ENCODE peak calls at places on chromosomes 7 and 10, in five cellular contexts. One of them, this sample, is unnamed.

GRCh38 chr10:77641788-77642397 is 4.3 kb upstream of the KCNMA1 start:
- DNase-seq in transverse colon: peak; percentile 64
- DNase-seq in vagina: no peak
- DNase-seq in spleen: no peak
- DNase-seq in ovary: no peak
- DNase-seq in this sample: peak; percentile 76

GRCh38 chr10:110353244-110354119 is 48.8 kb upstream of the SMNDC1 start:
- DNase-seq in transverse colon: peak; percentile 28
- DNase-seq in vagina: no peak
- DNase-seq in spleen: no peak
- DNase-seq in ovary: no peak
- DNase-seq in this sample: no peak

GRCh38 chr7:111090834-111091233 is at the start of gene LRRN3:
- DNase-seq in transverse colon: no peak
- DNase-seq in vagina: no peak
- DNase-seq in spleen: no peak
- DNase-seq in ovary: no peak
- DNase-seq in this sample: no peak

GRCh38 chr10:104333728-104334373 is 4.4 kb downstream of the ITPRIP start:
- DNase-seq in transverse colon: no peak
- DNase-seq in vagina: peak; percentile 84
- DNase-seq in spleen: peak; percentile 63
- DNase-seq in ovary: no peak
- DNase-seq in this sample: no peak

GRCh38 chr7:5594616-5595544 is 171.2 kb upstream of the TNRC18 start:
- DNase-seq in transverse colon: no peak
- DNase-seq in vagina: no peak
- DNase-seq in spleen: no peak
- DNase-seq in ovary: peak; percentile 75
- DNase-seq in this sample: peak; percentile 56

GRCh38 chr10:29329420-29329819 is 40.5 kb downstream of the LYZL1 start:
- DNase-seq in transverse colon: no peak
- DNase-seq in vagina: no peak
- DNase-seq in spleen: no peak
- DNase-seq in ovary: no peak
- DNase-seq in this sample: no peak

GRCh38 chr7:18866359-18867036 is 250.9 kb downstream of the TWIST1 start:
- DNase-seq in transverse colon: peak; percentile 8
- DNase-seq in vagina: peak; percentile 94
- DNase-seq in spleen: no peak
- DNase-seq in ovary: no peak
- DNase-seq in this sample: no peak

GRCh38 chr10:131155218-131155902 is 156.2 kb downstream of the TCERG1L start:
- DNase-seq in transverse colon: no peak
- DNase-seq in vagina: no peak
- DNase-seq in spleen: peak; percentile 41
- DNase-seq in ovary: peak; percentile 14
- DNase-seq in this sample: no peak

GRCh38 chr7:1637155-1637554 is 32.9 kb upstream of the ELFN1 start:
- DNase-seq in transverse colon: no peak
- DNase-seq in vagina: no peak
- DNase-seq in spleen: no peak
- DNase-seq in ovary: no peak
- DNase-seq in this sample: no peak

GRCh38 chr7:80699030-80699638 is 60.7 kb downstream of the CD36 start:
- DNase-seq in transverse colon: no peak
- DNase-seq in vagina: no peak
- DNase-seq in spleen: no peak
- DNase-seq in ovary: no peak
- DNase-seq in this sample: peak; percentile 78

GRCh38 chr10:775245-776075 is 86.0 kb upstream of the DIP2C start:
- DNase-seq in transverse colon: no peak
- DNase-seq in vagina: peak; percentile 76
- DNase-seq in spleen: no peak
- DNase-seq in ovary: no peak
- DNase-seq in this sample: no peak

GRCh38 chr10:101766306-101766705 is 9.6 kb downstream of the FGF8 start:
- DNase-seq in transverse colon: no peak
- DNase-seq in vagina: no peak
- DNase-seq in spleen: peak; percentile 41
- DNase-seq in ovary: no peak
- DNase-seq in this sample: no peak

GRCh38 chr7:124086843-124087242 is 54.0 kb upstream of the TMEM229A start:
- DNase-seq in transverse colon: no peak
- DNase-seq in vagina: no peak
- DNase-seq in spleen: no peak
- DNase-seq in ovary: no peak
- DNase-seq in this sample: no peak

GRCh38 chr7:30068117-30068516 is 39.9 kb downstream of the PLEKHA8 start:
- DNase-seq in transverse colon: no peak
- DNase-seq in vagina: no peak
- DNase-seq in spleen: no peak
- DNase-seq in ovary: no peak
- DNase-seq in this sample: no peak

GRCh38 chr7:74002474-74003017 is 25.4 kb upstream of the ELN start:
- DNase-seq in transverse colon: peak; percentile 67
- DNase-seq in vagina: no peak
- DNase-seq in spleen: peak; percentile 88
- DNase-seq in ovary: no peak
- DNase-seq in this sample: no peak

GRCh38 chr10:127034790-127035189 is 129.6 kb downstream of the DOCK1 start:
- DNase-seq in transverse colon: no peak
- DNase-seq in vagina: no peak
- DNase-seq in spleen: no peak
- DNase-seq in ovary: no peak
- DNase-seq in this sample: no peak

GRCh38 chr7:55893940-55894339 is 6.7 kb downstream of the ZNF713 start:
- DNase-seq in transverse colon: no peak
- DNase-seq in vagina: no peak
- DNase-seq in spleen: no peak
- DNase-seq in ovary: no peak
- DNase-seq in this sample: no peak

DNA sequence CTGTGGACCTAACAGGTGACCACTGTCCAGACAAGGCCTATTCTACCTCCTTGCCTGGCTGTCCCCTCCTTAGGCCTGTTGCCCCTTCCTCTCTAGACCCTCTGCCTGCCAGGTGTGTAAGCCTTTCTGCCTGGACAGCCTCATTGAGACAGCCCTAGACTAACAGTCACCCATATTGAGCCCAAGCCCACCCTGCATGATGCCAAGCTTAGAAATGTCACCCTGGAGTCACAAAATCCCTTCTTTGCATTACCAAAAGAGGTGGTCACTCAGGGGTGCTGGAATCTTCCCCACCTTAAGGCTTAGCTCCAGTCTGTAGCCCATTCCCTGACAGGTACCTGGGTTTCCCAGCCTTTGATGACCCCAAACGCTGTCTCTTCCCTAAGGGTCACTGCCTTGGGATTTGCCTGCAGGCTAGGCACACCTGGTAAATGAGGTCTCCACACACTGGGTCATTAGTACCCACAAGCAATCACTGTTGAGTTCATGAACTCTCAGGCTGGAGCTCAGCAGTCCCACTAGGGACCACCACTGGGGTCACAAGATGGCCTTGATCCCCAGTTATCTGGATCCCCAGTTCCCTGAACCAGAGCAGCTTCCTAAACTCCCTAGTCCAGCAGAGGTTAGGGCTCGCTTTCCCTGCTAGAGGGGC is 54.9 kb upstream of the CAMK2B start:
- DNase-seq in transverse colon: no peak
- DNase-seq in vagina: peak; percentile 79
- DNase-seq in spleen: peak; percentile 25
- DNase-seq in ovary: no peak
- DNase-seq in this sample: no peak
- TF ChIP-seq POLR2A in transverse colon: no peak
- TF ChIP-seq POLR2A in vagina: no peak
- TF ChIP-seq POLR2A in spleen: no peak
- TF ChIP-seq POLR2A in ovary: no peak
- TF ChIP-seq POLR2A in this sample: no peak

GRCh38 chr10:5975641-5976473 is 1.5 kb downstream of the IL15RA start:
- DNase-seq in transverse colon: peak; percentile 66
- DNase-seq in vagina: no peak
- DNase-seq in spleen: no peak
- DNase-seq in ovary: no peak
- DNase-seq in this sample: peak; percentile 76
- TF ChIP-seq POLR2A in transverse colon: no peak
- TF ChIP-seq POLR2A in vagina: no peak
- TF ChIP-seq POLR2A in spleen: no peak
- TF ChIP-seq POLR2A in ovary: no peak
- TF ChIP-seq POLR2A in this sample: peak; percentile 20

GRCh38 chr7:151079199-151079910 is 1.3 kb downstream of the FASTK start:
- DNase-seq in transverse colon: no peak
- DNase-seq in vagina: no peak
- DNase-seq in spleen: peak; percentile 83
- DNase-seq in ovary: peak; percentile 42
- DNase-seq in this sample: no peak

GRCh38 chr7:151081170-151082101 is 827 bp upstream of the FASTK start:
- DNase-seq in transverse colon: peak; percentile 59
- DNase-seq in vagina: no peak
- DNase-seq in spleen: peak; percentile 89
- DNase-seq in ovary: peak; percentile 69
- DNase-seq in this sample: no peak

GRCh38 chr7:151082151-151083070 is 882 bp downstream of the TMUB1 start:
- DNase-seq in transverse colon: no peak
- DNase-seq in vagina: no peak
- DNase-seq in spleen: peak; percentile 83
- DNase-seq in ovary: peak; percentile 58
- DNase-seq in this sample: no peak

GRCh38 chr7:151080091-151080521 is 503 bp downstream of the FASTK start:
- DNase-seq in transverse colon: no peak
- DNase-seq in vagina: no peak
- DNase-seq in spleen: no peak
- DNase-seq in ovary: no peak
- DNase-seq in this sample: peak; percentile 75

GRCh38 chr7:151080522-151081169 is at the start of gene FASTK:
- DNase-seq in transverse colon: peak; percentile 92
- DNase-seq in vagina: no peak
- DNase-seq in spleen: peak; percentile 99
- DNase-seq in ovary: peak; percentile 92
- DNase-seq in this sample: peak; percentile 92
- TF ChIP-seq POLR2A in transverse colon: peak; percentile 80
- TF ChIP-seq POLR2A in vagina: peak; percentile 73
- TF ChIP-seq POLR2A in spleen: no peak
- TF ChIP-seq POLR2A in ovary: peak; percentile 44
- TF ChIP-seq POLR2A in this sample: peak; percentile 78

DNA sequence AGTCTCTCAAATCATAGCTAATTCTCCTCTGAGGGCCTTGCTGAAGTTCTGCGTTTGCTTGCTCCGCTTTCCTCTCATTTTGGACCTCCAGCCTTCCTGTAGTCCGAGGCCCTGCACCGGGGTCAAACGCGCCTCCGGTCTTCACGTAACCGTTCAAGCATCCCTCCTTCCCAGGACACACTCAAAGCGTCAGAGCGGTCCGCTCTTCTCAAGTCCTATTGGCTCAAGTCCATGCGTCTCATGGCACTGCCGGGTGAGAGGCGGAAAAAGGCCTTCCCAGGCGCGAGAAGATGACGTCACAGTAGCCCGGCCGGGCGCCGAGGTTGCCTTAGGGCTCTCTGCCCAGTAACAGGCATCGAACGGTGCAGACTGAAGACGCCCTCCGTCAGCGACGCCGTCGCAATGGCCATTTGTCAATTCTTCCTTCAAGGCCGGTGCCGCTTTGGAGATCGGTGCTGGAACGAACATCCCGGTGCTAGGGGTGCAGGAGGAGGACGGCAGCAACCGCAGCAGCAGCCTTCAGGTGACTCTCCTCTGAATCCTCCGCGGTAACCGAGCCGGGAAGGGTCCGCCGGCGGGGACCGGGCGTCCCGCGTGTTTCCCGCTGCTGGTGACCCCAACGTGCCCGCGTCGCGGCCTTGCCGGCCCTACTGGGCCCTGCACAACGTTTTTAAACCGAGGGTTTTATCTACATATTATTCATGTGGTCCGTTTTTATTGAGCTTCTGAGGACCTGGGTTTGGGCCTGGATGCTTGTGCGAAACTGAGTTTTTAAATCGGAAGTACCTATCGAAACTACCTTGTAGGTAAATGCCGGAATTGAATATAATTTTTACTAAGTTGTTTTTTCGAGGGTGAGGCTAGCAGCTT is at the start of gene NUP42:
- DNase-seq in transverse colon: peak; percentile 97
- DNase-seq in vagina: peak; percentile 97
- DNase-seq in spleen: peak; percentile 98
- DNase-seq in ovary: peak; percentile 94
- DNase-seq in this sample: peak; percentile 99
- TF ChIP-seq POLR2A in transverse colon: peak; percentile 84
- TF ChIP-seq POLR2A in vagina: no peak
- TF ChIP-seq POLR2A in spleen: peak; percentile 41
- TF ChIP-seq POLR2A in ovary: peak; percentile 35
- TF ChIP-seq POLR2A in this sample: peak; percentile 98

GRCh38 chr10:70672165-70672992 is at the start of gene ADAMTS14:
- DNase-seq in transverse colon: peak; percentile 19
- DNase-seq in vagina: no peak
- DNase-seq in spleen: peak; percentile 73
- DNase-seq in ovary: no peak
- DNase-seq in this sample: peak; percentile 10
- TF ChIP-seq POLR2A in transverse colon: no peak
- TF ChIP-seq POLR2A in vagina: no peak
- TF ChIP-seq POLR2A in spleen: no peak
- TF ChIP-seq POLR2A in ovary: no peak
- TF ChIP-seq POLR2A in this sample: no peak

GRCh38 chr10:14513061-14513460 is 182.3 kb upstream of the FRMD4A start:
- DNase-seq in transverse colon: no peak
- DNase-seq in vagina: no peak
- DNase-seq in spleen: no peak
- DNase-seq in ovary: no peak
- DNase-seq in this sample: no peak
- TF ChIP-seq POLR2A in transverse colon: no peak
- TF ChIP-seq POLR2A in vagina: no peak
- TF ChIP-seq POLR2A in spleen: no peak
- TF ChIP-seq POLR2A in ovary: no peak
- TF ChIP-seq POLR2A in this sample: no peak

GRCh38 chr10:20034732-20035131 is 218.5 kb downstream of the PLXDC2 start:
- DNase-seq in transverse colon: no peak
- DNase-seq in vagina: no peak
- DNase-seq in spleen: no peak
- DNase-seq in ovary: no peak
- DNase-seq in this sample: no peak

DNA sequence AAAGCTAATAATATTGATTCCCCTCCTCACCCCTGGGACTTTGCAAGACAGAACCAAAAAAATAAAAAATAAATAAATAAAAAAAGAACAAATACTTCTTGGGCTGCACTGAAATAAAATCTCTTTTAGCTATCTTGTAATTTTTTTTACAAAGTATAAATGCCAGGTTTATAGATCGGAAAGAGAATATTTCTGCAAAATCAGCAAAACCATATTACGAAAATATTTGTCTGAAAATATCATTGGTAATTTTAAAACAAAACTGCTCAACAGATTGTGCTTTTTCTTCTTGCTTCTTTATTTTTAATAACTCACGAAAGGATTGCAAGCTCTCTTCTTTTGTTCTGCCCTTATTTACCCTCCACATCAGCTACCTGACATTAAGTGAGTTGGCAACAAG is 213.3 kb downstream of the PLXDC2 start:
- DNase-seq in transverse colon: no peak
- DNase-seq in vagina: no peak
- DNase-seq in spleen: no peak
- DNase-seq in ovary: no peak
- DNase-seq in this sample: no peak
- TF ChIP-seq POLR2A in transverse colon: no peak
- TF ChIP-seq POLR2A in vagina: no peak
- TF ChIP-seq POLR2A in spleen: no peak
- TF ChIP-seq POLR2A in ovary: no peak
- TF ChIP-seq POLR2A in this sample: no peak

This sample was measured in erythroblast.